ENCODE peak calls at places on chromosomes 7 and 10, in eight cellular contexts. H, F, M, W, V, L, C and R are unnamed samples.

GRCh38 chr10:72685264-72685921 is 6.5 kb upstream of the MCU start:
- DNase-seq in H (no peak), L (no peak), F (no peak), V (no peak), M (no peak), W (no peak), C (peak), R (no peak)

GRCh38 chr7:114218283-114218682 is 196.3 kb upstream of the FOXP2 start:
- DNase-seq in L (no peak), W (no peak), C (no peak), H (no peak), M (no peak), F (no peak), V (no peak), R (no peak)

GRCh38 chr10:74189999-74190421 is 39.0 kb downstream of the ADK start:
- DNase-seq in F (no peak), W (no peak), C (peak), M (no peak), L (peak), H (peak), V (peak), R (peak)

GRCh38 chr10:91924212-91925021 is 847 bp downstream of the BTAF1 start:
- DNase-seq in F (no peak), W (no peak), C (no peak), V (no peak), M (no peak), H (no peak), L (no peak), R (no peak)

GRCh38 chr10:104297697-104298660 is 29.0 kb downstream of the GSTO2 start:
- DNase-seq in H (no peak), V (no peak), L (no peak), F (no peak), W (no peak), M (no peak), C (no peak), R (no peak)

GRCh38 chr7:48017674-48018073 is 11.2 kb downstream of the SUN3 start:
- DNase-seq in H (no peak), L (no peak), F (no peak), W (no peak), C (no peak), M (no peak), V (no peak), R (no peak)

GRCh38 chr7:90488220-90488619 is 18.8 kb downstream of the PTTG1IP2 start:
- DNase-seq in V (no peak), C (no peak), W (no peak), F (no peak), H (no peak), L (no peak), M (no peak), R (no peak)

GRCh38 chr10:103932996-103933395 is 15.0 kb upstream of the STN1 start:
- DNase-seq in L (no peak), V (no peak), H (no peak), F (no peak), M (no peak), C (no peak), W (no peak), R (no peak)

GRCh38 chr7:112510032-112510742 is 29.4 kb downstream of the LSMEM1 start:
- DNase-seq in W (no peak), C (no peak), V (peak), H (no peak), L (no peak), M (no peak), F (no peak), R (no peak)

GRCh38 chr7:53350241-53350640 is 314.8 kb downstream of the POM121L12 start:
- DNase-seq in C (peak), L (no peak), H (no peak), V (peak), M (no peak), F (no peak), W (no peak), R (no peak)

GRCh38 chr7:33887576-33887975 is 17.8 kb upstream of the BMPER start:
- DNase-seq in F (no peak), V (no peak), L (no peak), W (no peak), C (no peak), M (peak), H (no peak), R (no peak)

GRCh38 chr7:86407291-86407690 is 236.4 kb upstream of the GRM3 start:
- DNase-seq in M (no peak), F (no peak), W (no peak), C (no peak), H (no peak), V (no peak), L (no peak), R (no peak)

GRCh38 chr10:69070951-69071350 is 17.0 kb upstream of the SRGN start:
- DNase-seq in F (no peak), W (no peak), L (no peak), H (no peak), C (no peak), M (no peak), V (no peak), R (no peak)

GRCh38 chr10:69073731-69074130 is 14.2 kb upstream of the SRGN start:
- DNase-seq in M (no peak), W (no peak), C (no peak), H (no peak), L (no peak), V (peak), F (no peak), R (no peak)

GRCh38 chr10:69069090-69070042 is 18.5 kb upstream of the SRGN start:
- DNase-seq in F (no peak), V (no peak), M (no peak), H (no peak), L (no peak), C (no peak), W (no peak), R (no peak)

GRCh38 chr10:69073025-69073424 is 14.9 kb upstream of the SRGN start:
- DNase-seq in L (no peak), M (no peak), H (no peak), W (no peak), C (no peak), V (peak), F (peak), R (no peak)

GRCh38 chr10:69071610-69072009 is 16.3 kb upstream of the SRGN start:
- DNase-seq in V (no peak), W (no peak), C (no peak), H (no peak), F (peak), L (no peak), M (no peak), R (no peak)
- TF ChIP-seq POLR2AphosphoS5 in V (no peak), W (no peak), C (no peak), H (no peak), F (no peak), L (no peak), M (no peak), R (no peak)

DNA sequence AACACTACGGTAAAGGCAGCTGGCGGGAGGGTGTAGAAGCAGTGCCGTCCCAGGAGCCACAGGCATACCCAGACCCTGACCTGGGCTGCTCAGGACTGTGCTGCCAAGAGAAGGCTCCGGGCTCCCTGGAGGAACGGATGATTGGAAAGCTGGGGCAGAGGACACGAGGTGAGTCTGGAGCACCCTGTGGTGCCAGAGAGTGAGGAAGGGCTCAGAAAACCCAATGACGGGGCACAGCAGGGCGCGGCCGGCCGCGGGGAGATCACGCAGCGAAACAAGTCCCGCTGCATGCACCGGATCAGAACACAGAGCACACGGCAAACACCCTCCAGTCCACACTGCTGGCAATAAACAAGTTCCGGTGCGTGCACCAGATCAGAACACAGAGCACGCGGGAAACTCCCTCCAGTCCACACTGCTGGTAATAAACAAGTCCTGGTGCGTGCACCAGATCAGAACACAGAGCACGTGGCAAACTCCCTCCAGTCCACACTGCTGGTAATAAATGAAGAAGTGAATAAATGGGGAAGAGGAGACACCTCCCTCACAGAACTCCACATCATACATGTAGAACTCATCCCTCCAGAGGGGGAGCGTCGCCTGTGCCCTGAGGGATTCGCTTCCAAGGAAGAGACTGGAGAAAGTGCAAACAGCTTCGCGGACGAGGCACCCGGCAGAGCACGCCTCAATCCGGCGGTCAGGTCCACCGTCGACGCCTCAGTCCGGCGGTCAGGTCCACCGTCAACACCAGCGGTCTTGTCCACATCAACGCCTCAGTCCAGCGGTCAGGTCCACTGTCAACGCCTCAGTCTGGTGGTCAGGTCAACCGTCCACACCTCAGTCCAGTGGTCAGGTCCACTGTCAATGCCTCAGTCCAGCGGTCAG is 265.0 kb downstream of the MAD1L1 start:
- DNase-seq in M (no peak), C (no peak), V (no peak), H (no peak), W (no peak), F (no peak), L (no peak), R (no peak)
- H3K27ac ChIP-seq in M (no peak), C (no peak), V (no peak), H (no peak), W (no peak), F (no peak), L (no peak), R (no peak)

GRCh38 chr10:119165171-119166110 is at the start of gene SFXN4:
- DNase-seq in M (peak), W (peak), H (peak), L (peak), C (peak), F (peak), V (peak), R (peak)
- TF ChIP-seq POLR2AphosphoS5 in M (peak), W (no peak), H (peak), L (peak), C (peak), F (peak), V (peak), R (peak)

GRCh38 chr7:71817931-71818330 is 594.2 kb downstream of the CALN1 start:
- DNase-seq in C (no peak), F (no peak), M (no peak), H (no peak), V (no peak), L (no peak), W (no peak), R (no peak)
- H3K27ac ChIP-seq in C (no peak), F (no peak), M (no peak), H (no peak), V (no peak), L (no peak), W (no peak), R (no peak)

GRCh38 chr10:79405221-79405994 is 40.0 kb downstream of the ZCCHC24 start:
- DNase-seq in H (no peak), C (peak), L (no peak), W (peak), M (no peak), F (peak), V (no peak), R (no peak)

GRCh38 chr10:79402951-79403350 is 42.5 kb downstream of the ZCCHC24 start:
- DNase-seq in H (no peak), M (no peak), C (no peak), F (peak), W (peak), L (no peak), V (no peak), R (no peak)

GRCh38 chr10:79404690-79405131 is 40.7 kb downstream of the ZCCHC24 start:
- DNase-seq in H (no peak), M (no peak), V (no peak), F (no peak), C (peak), W (no peak), L (no peak), R (peak)

GRCh38 chr10:79403441-79404230 is 41.8 kb downstream of the ZCCHC24 start:
- DNase-seq in W (no peak), V (no peak), H (no peak), L (no peak), C (no peak), F (peak), M (no peak), R (peak)

DNA sequence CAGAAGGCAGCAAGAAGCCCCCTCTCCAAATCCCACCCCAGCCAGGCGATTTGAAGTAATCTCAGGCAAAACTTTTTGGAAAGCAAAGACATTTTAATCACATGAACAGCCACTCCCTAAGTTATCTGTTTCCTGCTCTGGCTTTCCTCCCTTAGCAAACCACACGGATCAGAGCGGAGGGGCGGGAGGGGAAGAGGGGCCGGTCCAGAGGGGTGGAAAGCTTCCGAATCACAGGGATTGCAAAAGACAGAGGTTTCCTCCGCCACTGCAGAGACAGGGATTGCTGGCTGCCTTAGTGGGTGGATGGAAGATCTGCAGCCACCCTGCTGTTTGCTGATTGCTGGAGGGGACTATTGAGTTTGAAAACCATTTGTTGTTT is 41.2 kb downstream of the ZCCHC24 start:
- DNase-seq in L (no peak), M (no peak), V (peak), W (peak), F (peak), C (peak), H (no peak), R (peak)
- TF ChIP-seq POLR2AphosphoS5 in L (no peak), M (peak), V (peak), W (no peak), F (peak), C (no peak), H (no peak), R (peak)

DNA sequence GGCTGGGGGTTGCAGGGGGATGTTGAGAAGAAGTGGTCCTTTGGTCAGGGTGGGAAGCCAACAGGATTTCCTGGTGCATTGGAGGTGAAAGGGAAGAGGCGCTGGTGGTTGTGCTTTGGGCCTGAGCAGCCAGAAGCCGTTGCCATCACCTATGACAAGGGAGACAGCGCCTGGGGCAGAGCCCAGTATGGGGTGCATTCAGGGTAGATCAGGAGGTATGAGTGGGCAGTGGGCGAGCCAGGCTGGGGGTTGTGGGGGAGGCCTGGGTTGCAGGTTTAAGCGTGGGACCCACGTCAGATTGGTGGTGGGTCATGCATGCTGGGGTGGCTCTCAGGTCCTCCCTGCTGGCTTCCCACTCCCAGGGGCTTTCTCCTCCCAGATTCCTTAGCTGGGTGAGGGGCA is 6.3 kb upstream of the PILRB start:
- DNase-seq in V (no peak), C (no peak), F (peak), H (no peak), M (no peak), W (no peak), L (no peak), R (no peak)
- H3K27ac ChIP-seq in V (no peak), C (no peak), F (no peak), H (no peak), M (no peak), W (no peak), L (no peak), R (no peak)

GRCh38 chr10:107546239-107546638 is 381.7 kb upstream of the SORCS1 start:
- DNase-seq in F (no peak), M (no peak), L (no peak), W (no peak), V (no peak), C (no peak), H (no peak), R (no peak)
- TF ChIP-seq POLR2AphosphoS5 in F (no peak), M (no peak), L (no peak), W (no peak), V (no peak), C (no peak), H (no peak), R (no peak)

GRCh38 chr7:12954374-12954773 is 266.9 kb downstream of the ARL4A start:
- DNase-seq in C (no peak), W (no peak), V (no peak), F (no peak), L (no peak), H (no peak), M (no peak), R (no peak)
- H3K27ac ChIP-seq in C (no peak), W (no peak), V (no peak), F (no peak), L (no peak), H (no peak), M (no peak), R (peak)

DNA sequence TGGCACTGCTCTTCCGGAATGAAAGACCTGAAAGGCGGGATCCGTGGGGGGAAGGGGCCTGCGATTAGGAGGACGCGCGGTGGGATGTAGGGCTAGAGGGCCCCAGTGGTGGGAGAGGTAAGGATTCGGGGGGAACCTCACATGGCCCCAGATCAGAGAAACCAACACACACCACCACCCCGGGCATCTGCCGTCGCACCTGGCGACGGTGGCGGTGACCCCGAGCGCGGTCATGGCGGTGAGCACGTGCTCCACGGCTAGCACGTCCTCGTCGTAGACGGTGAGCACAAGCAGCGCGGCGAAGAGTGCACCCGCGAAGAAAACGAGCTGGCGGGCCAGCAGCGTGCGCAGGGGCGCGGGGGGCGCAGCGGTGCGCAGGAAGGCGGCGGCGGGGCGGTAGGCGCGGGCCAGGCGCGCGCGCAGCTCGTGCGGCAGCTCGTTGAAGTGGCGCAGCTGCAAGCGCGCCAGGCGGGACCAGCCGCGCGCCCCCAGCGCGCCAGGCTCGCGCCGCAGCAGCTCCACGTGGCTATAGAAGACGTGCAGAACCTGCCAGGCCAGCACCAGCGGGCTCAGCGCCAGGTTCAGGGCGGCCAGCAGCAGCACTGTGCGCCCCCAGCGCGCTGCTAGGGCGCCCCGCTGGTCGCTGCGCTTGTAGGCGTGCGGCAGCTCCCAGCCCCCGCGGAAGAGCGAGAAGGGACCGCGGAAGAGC is 5.7 kb downstream of the ATG9B start:
- DNase-seq in W (peak), C (no peak), F (no peak), L (no peak), H (no peak), V (no peak), M (no peak), R (no peak)
- TF ChIP-seq POLR2AphosphoS5 in W (no peak), C (no peak), F (no peak), L (no peak), H (no peak), V (no peak), M (no peak), R (no peak)

DNA sequence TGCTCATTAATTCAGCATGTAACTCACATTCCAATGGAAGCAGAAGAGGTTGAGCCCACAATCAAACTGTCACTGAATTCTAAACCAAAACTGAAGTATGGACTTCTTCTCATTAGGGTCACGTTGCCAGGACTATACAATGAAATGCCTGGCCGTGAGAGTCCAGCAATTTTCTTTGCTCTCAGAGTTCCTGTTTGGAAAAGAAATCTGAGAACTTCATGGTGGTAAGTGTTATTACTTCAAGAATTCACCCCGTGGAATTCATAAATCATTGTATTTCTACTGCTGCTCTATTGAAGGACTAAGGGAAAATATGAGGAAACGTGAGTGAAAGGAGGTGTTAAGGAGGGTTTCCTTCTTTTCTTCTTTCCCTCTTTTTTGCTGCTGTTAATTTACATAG is 441.8 kb upstream of the AKR1E2 start:
- DNase-seq in M (no peak), W (no peak), L (no peak), V (no peak), H (no peak), F (no peak), C (no peak), R (no peak)
- H3K27ac ChIP-seq in M (peak), W (no peak), L (no peak), V (no peak), H (no peak), F (peak), C (no peak), R (no peak)